ENCODE peak calls at places on chromosome 4, in eight cellular contexts. F, V, T, U, Y, O, S and H are unnamed samples.

GRCh38 chr4:137310593-137311490 is 221.5 kb downstream of the PCDH18 start:
- DNase-seq in F (peak), V (peak), T (no peak), U (no peak), Y (no peak), O (no peak), S (no peak), H (no peak)

GRCh38 chr4:142811034-142811433 is 35.1 kb downstream of the INPP4B start:
- DNase-seq in F (no peak), V (no peak), T (no peak), U (no peak), Y (no peak), O (no peak), S (no peak), H (no peak)

GRCh38 chr4:36420111-36420679 is 138.8 kb downstream of the DTHD1 start:
- DNase-seq in F (no peak), V (no peak), T (no peak), U (no peak), Y (no peak), O (no peak), S (peak), H (peak)

GRCh38 chr4:73899321-73899720 is 30.1 kb downstream of the CXCL1 start:
- DNase-seq in F (no peak), V (no peak), T (no peak), U (no peak), Y (no peak), O (no peak), S (no peak), H (no peak)

GRCh38 chr4:40225497-40225896 is 28.7 kb downstream of the RHOH start:
- DNase-seq in F (no peak), V (no peak), T (no peak), U (no peak), Y (no peak), O (no peak), S (no peak), H (no peak)

GRCh38 chr4:80434238-80434637 is 98.7 kb downstream of the CFAP299 start:
- DNase-seq in F (no peak), V (peak), T (no peak), U (no peak), Y (no peak), O (no peak), S (no peak), H (no peak)

GRCh38 chr4:168917150-168917779 is 92.8 kb downstream of the CBR4 start:
- DNase-seq in F (peak), V (peak), T (peak), U (no peak), Y (no peak), O (no peak), S (no peak), H (no peak)

GRCh38 chr4:86965019-86965976 is 30.5 kb downstream of the AFF1 start:
- DNase-seq in F (no peak), V (no peak), T (peak), U (no peak), Y (no peak), O (no peak), S (no peak), H (no peak)

GRCh38 chr4:156788782-156789181 is 182.8 kb downstream of the PDGFC start:
- DNase-seq in F (no peak), V (no peak), T (no peak), U (no peak), Y (no peak), O (no peak), S (no peak), H (no peak)

GRCh38 chr4:125313497-125313896 is 1.3 kb upstream of the FAT4 start:
- DNase-seq in F (peak), V (peak), T (peak), U (no peak), Y (peak), O (no peak), S (peak), H (peak)

GRCh38 chr4:74134500-74134852 is 23.4 kb upstream of the MTHFD2L start:
- DNase-seq in F (no peak), V (no peak), T (no peak), U (no peak), Y (no peak), O (no peak), S (no peak), H (no peak)

GRCh38 chr4:113990886-113991285 is 11.4 kb upstream of the ARSJ start:
- DNase-seq in F (no peak), V (no peak), T (no peak), U (no peak), Y (no peak), O (no peak), S (no peak), H (no peak)

GRCh38 chr4:77044458-77045124 is 31.2 kb downstream of the CCNI start:
- DNase-seq in F (peak), V (peak), T (peak), U (no peak), Y (no peak), O (no peak), S (no peak), H (no peak)